ENCODE peak calls at places on chromosomes 12 and 14, in seven cellular contexts. One of them, this sample, is unnamed.
A peak's percentile ranks its signal among the peaks of the same experiment; 100 is the strongest.

GRCh38 chr14:44404021-44404420 is 103.1 kb downstream of the FSCB start:
- DNase-seq in Panc1: no peak
- DNase-seq in fibroblast of lung: peak; percentile 12
- DNase-seq in transverse colon: peak; percentile 8
- DNase-seq in lower leg skin: no peak
- DNase-seq in fibroblast of pulmonary artery: peak; percentile 33
- DNase-seq in PC-9: no peak
- DNase-seq in this sample: no peak

GRCh38 chr12:117901631-117902030 is 67.2 kb downstream of the KSR2 start:
- DNase-seq in lower leg skin: no peak
- DNase-seq in fibroblast of lung: no peak
- DNase-seq in PC-9: no peak
- DNase-seq in Panc1: no peak
- DNase-seq in transverse colon: no peak
- DNase-seq in fibroblast of pulmonary artery: no peak
- DNase-seq in this sample: peak; percentile 51

GRCh38 chr12:20624718-20625117 is 70.4 kb upstream of the SLCO1C1 start:
- DNase-seq in lower leg skin: no peak
- DNase-seq in fibroblast of pulmonary artery: peak; percentile 62
- DNase-seq in Panc1: no peak
- DNase-seq in transverse colon: no peak
- DNase-seq in fibroblast of lung: peak; percentile 35
- DNase-seq in PC-9: no peak
- DNase-seq in this sample: no peak

GRCh38 chr12:93377252-93377542 is 528 bp upstream of the NUDT4 start:
- DNase-seq in PC-9: no peak
- DNase-seq in fibroblast of lung: no peak
- DNase-seq in fibroblast of pulmonary artery: no peak
- DNase-seq in lower leg skin: no peak
- DNase-seq in Panc1: no peak
- DNase-seq in transverse colon: no peak
- DNase-seq in this sample: no peak

GRCh38 chr12:29200586-29200985 is 51.5 kb downstream of the FAR2 start:
- DNase-seq in lower leg skin: no peak
- DNase-seq in transverse colon: no peak
- DNase-seq in fibroblast of lung: no peak
- DNase-seq in Panc1: no peak
- DNase-seq in fibroblast of pulmonary artery: no peak
- DNase-seq in PC-9: no peak
- DNase-seq in this sample: no peak

GRCh38 chr12:25054076-25054782 is 105.3 kb upstream of the BCAT1 start:
- DNase-seq in Panc1: no peak
- DNase-seq in PC-9: no peak
- DNase-seq in transverse colon: no peak
- DNase-seq in fibroblast of lung: peak; percentile 23
- DNase-seq in fibroblast of pulmonary artery: no peak
- DNase-seq in lower leg skin: no peak
- DNase-seq in this sample: no peak

GRCh38 chr14:64685364-64686130 is 18.7 kb upstream of the PLEKHG3 start:
- DNase-seq in fibroblast of lung: no peak
- DNase-seq in transverse colon: no peak
- DNase-seq in PC-9: no peak
- DNase-seq in lower leg skin: no peak
- DNase-seq in Panc1: no peak
- DNase-seq in fibroblast of pulmonary artery: no peak
- DNase-seq in this sample: no peak

GRCh38 chr14:79601579-79601978 is 609.7 kb downstream of the DIO2 start:
- DNase-seq in lower leg skin: no peak
- DNase-seq in fibroblast of pulmonary artery: no peak
- DNase-seq in Panc1: no peak
- DNase-seq in fibroblast of lung: no peak
- DNase-seq in PC-9: no peak
- DNase-seq in transverse colon: no peak
- DNase-seq in this sample: no peak

GRCh38 chr14:105503296-105503640 is 12.2 kb downstream of the TEDC1 start:
- DNase-seq in transverse colon: no peak
- DNase-seq in fibroblast of pulmonary artery: no peak
- DNase-seq in lower leg skin: no peak
- DNase-seq in PC-9: peak; percentile 10
- DNase-seq in fibroblast of lung: no peak
- DNase-seq in Panc1: no peak
- DNase-seq in this sample: no peak

GRCh38 chr12:79233341-79233761 is 368.8 kb downstream of the SYT1 start:
- DNase-seq in PC-9: no peak
- DNase-seq in Panc1: no peak
- DNase-seq in transverse colon: no peak
- DNase-seq in lower leg skin: no peak
- DNase-seq in fibroblast of pulmonary artery: no peak
- DNase-seq in fibroblast of lung: no peak
- DNase-seq in this sample: no peak

GRCh38 chr12:28191690-28192089 is 1.4 kb downstream of the CCDC91 start:
- DNase-seq in Panc1: no peak
- DNase-seq in fibroblast of pulmonary artery: peak; percentile 39
- DNase-seq in fibroblast of lung: peak; percentile 19
- DNase-seq in transverse colon: peak; percentile 8
- DNase-seq in lower leg skin: no peak
- DNase-seq in PC-9: peak; percentile 52
- DNase-seq in this sample: no peak

GRCh38 chr12:6909421-6910145 is 4.8 kb upstream of the ENO2 start:
- DNase-seq in Panc1: no peak
- DNase-seq in fibroblast of lung: no peak
- DNase-seq in PC-9: no peak
- DNase-seq in fibroblast of pulmonary artery: no peak
- DNase-seq in lower leg skin: no peak
- DNase-seq in transverse colon: no peak
- DNase-seq in this sample: no peak

GRCh38 chr14:63852817-63853730 is at the start of gene SYNE2:
- DNase-seq in PC-9: peak; percentile 52
- DNase-seq in transverse colon: peak; percentile 86
- DNase-seq in fibroblast of lung: peak; percentile 74
- DNase-seq in fibroblast of pulmonary artery: peak; percentile 77
- DNase-seq in lower leg skin: peak; percentile 55
- DNase-seq in Panc1: no peak
- DNase-seq in this sample: peak; percentile 80

GRCh38 chr12:127926004-127926403 is 341.0 kb upstream of the TMEM132C start:
- DNase-seq in fibroblast of pulmonary artery: peak; percentile 14
- DNase-seq in fibroblast of lung: peak; percentile 46
- DNase-seq in lower leg skin: no peak
- DNase-seq in transverse colon: peak; percentile 25
- DNase-seq in PC-9: no peak
- DNase-seq in Panc1: no peak
- DNase-seq in this sample: no peak

GRCh38 chr12:27163048-27163715 is 80.8 kb upstream of the C12orf71 start:
- DNase-seq in Panc1: peak; percentile 95
- DNase-seq in fibroblast of pulmonary artery: no peak
- DNase-seq in transverse colon: no peak
- DNase-seq in fibroblast of lung: peak; percentile 81
- DNase-seq in lower leg skin: no peak
- DNase-seq in PC-9: no peak
- DNase-seq in this sample: no peak

GRCh38 chr14:64324461-64325255 is 30.5 kb upstream of the ESR2 start:
- DNase-seq in transverse colon: no peak
- DNase-seq in fibroblast of lung: peak; percentile 83
- DNase-seq in lower leg skin: no peak
- DNase-seq in Panc1: no peak
- DNase-seq in fibroblast of pulmonary artery: peak; percentile 42
- DNase-seq in PC-9: peak; percentile 47
- DNase-seq in this sample: no peak

GRCh38 chr14:71143391-71144290 is 236.4 kb downstream of the PCNX1 start:
- DNase-seq in fibroblast of lung: peak; percentile 94
- DNase-seq in lower leg skin: no peak
- DNase-seq in PC-9: peak; percentile 99
- DNase-seq in Panc1: no peak
- DNase-seq in fibroblast of pulmonary artery: peak; percentile 95
- DNase-seq in transverse colon: no peak
- DNase-seq in this sample: no peak

GRCh38 chr12:31491819-31492598 is 98.9 kb downstream of the DENND5B start:
- DNase-seq in transverse colon: no peak
- DNase-seq in PC-9: peak; percentile 90
- DNase-seq in fibroblast of pulmonary artery: peak; percentile 83
- DNase-seq in Panc1: peak; percentile 77
- DNase-seq in lower leg skin: no peak
- DNase-seq in fibroblast of lung: peak; percentile 94
- DNase-seq in this sample: peak; percentile 20

GRCh38 chr14:54570651-54571415 is 3.9 kb downstream of the SAMD4A start:
- DNase-seq in Panc1: no peak
- DNase-seq in transverse colon: no peak
- DNase-seq in fibroblast of lung: peak; percentile 92
- DNase-seq in PC-9: peak; percentile 81
- DNase-seq in fibroblast of pulmonary artery: peak; percentile 82
- DNase-seq in lower leg skin: no peak
- DNase-seq in this sample: no peak

GRCh38 chr12:57864382-57864781 is 17.9 kb upstream of the CTDSP2 start:
- DNase-seq in transverse colon: no peak
- DNase-seq in PC-9: no peak
- DNase-seq in lower leg skin: no peak
- DNase-seq in Panc1: no peak
- DNase-seq in fibroblast of lung: peak; percentile 24
- DNase-seq in fibroblast of pulmonary artery: no peak
- DNase-seq in this sample: peak; percentile 10

GRCh38 chr12:84912191-84913142 is at the start of gene SLC6A15:
- DNase-seq in PC-9: no peak
- DNase-seq in fibroblast of lung: peak; percentile 74
- DNase-seq in lower leg skin: peak; percentile 17
- DNase-seq in transverse colon: no peak
- DNase-seq in Panc1: no peak
- DNase-seq in fibroblast of pulmonary artery: peak; percentile 89
- DNase-seq in this sample: no peak

GRCh38 chr12:130752692-130753230 is 36.7 kb upstream of the RIMBP2 start:
- DNase-seq in PC-9: no peak
- DNase-seq in transverse colon: no peak
- DNase-seq in lower leg skin: no peak
- DNase-seq in Panc1: no peak
- DNase-seq in fibroblast of pulmonary artery: no peak
- DNase-seq in fibroblast of lung: no peak
- DNase-seq in this sample: no peak

GRCh38 chr14:37270629-37271028 is 72.9 kb downstream of the MIPOL1 start:
- DNase-seq in PC-9: no peak
- DNase-seq in transverse colon: no peak
- DNase-seq in lower leg skin: no peak
- DNase-seq in fibroblast of pulmonary artery: no peak
- DNase-seq in Panc1: no peak
- DNase-seq in fibroblast of lung: no peak
- DNase-seq in this sample: no peak

GRCh38 chr12:122964439-122965257 is 1.6 kb downstream of the ABCB9 start:
- DNase-seq in fibroblast of pulmonary artery: no peak
- DNase-seq in fibroblast of lung: no peak
- DNase-seq in lower leg skin: no peak
- DNase-seq in transverse colon: no peak
- DNase-seq in PC-9: no peak
- DNase-seq in Panc1: no peak
- DNase-seq in this sample: no peak
- H3K4me3 ChIP-seq in fibroblast of pulmonary artery: no peak overlapping the region
- H3K4me3 ChIP-seq in fibroblast of lung: no peak overlapping the region
- H3K4me3 ChIP-seq in lower leg skin: no peak overlapping the region
- H3K4me3 ChIP-seq in transverse colon: no peak overlapping the region
- H3K4me3 ChIP-seq in PC-9: no peak overlapping the region
- H3K4me3 ChIP-seq in Panc1: peak overlapping the region; percentile 83
- H3K4me3 ChIP-seq in this sample: no peak overlapping the region

DNA sequence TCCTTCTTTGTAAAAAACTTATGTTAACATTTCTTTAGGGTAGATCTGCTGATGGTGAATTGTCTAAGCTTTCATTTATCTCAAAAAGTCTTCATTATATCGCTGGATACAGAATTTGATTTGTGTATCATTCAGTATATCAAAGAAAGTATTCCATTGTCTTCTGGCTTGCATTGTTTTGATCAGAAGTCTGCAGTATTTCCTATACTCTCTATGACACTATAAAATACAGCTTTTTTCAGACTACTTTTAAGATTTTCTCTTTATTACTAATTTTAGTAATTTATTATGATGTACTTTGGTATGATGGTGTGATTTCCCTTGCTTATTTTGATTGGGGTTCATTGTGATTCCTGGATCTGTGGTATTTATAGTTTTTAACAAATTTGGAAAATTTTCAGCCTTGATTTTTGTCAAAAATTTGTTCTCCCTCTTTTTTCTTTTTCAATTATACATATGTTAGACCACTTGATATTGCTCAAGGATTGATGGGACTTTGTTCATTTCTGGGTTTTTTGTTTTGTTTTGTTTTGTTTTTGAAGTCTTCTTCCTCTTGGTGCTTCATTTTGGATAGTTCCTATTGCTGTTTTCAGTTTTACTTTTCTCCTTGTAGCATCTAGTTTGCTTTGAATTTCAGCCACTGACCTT is 176.5 kb downstream of the ZFP36L1 start:
- DNase-seq in lower leg skin: no peak
- DNase-seq in PC-9: peak; percentile 44
- DNase-seq in fibroblast of lung: peak; percentile 40
- DNase-seq in fibroblast of pulmonary artery: peak; percentile 57
- DNase-seq in Panc1: no peak
- DNase-seq in transverse colon: no peak
- DNase-seq in this sample: no peak
- TF ChIP-seq CTCF in lower leg skin: no peak
- TF ChIP-seq CTCF in PC-9: no peak
- TF ChIP-seq CTCF in fibroblast of lung: no peak
- TF ChIP-seq CTCF in fibroblast of pulmonary artery: no peak
- TF ChIP-seq CTCF in Panc1: no peak
- TF ChIP-seq CTCF in transverse colon: no peak
- TF ChIP-seq CTCF in this sample: no peak

GRCh38 chr12:120798696-120799095 is 73.1 kb downstream of the ACADS start:
- DNase-seq in transverse colon: no peak
- DNase-seq in lower leg skin: no peak
- DNase-seq in PC-9: no peak
- DNase-seq in fibroblast of pulmonary artery: no peak
- DNase-seq in Panc1: no peak
- DNase-seq in fibroblast of lung: no peak
- DNase-seq in this sample: no peak
- H3K4me3 ChIP-seq in transverse colon: no peak overlapping the region
- H3K4me3 ChIP-seq in lower leg skin: no peak overlapping the region
- H3K4me3 ChIP-seq in PC-9: no peak overlapping the region
- H3K4me3 ChIP-seq in fibroblast of pulmonary artery: no peak overlapping the region
- H3K4me3 ChIP-seq in Panc1: no peak overlapping the region
- H3K4me3 ChIP-seq in fibroblast of lung: no peak overlapping the region
- H3K4me3 ChIP-seq in this sample: no peak overlapping the region

DNA sequence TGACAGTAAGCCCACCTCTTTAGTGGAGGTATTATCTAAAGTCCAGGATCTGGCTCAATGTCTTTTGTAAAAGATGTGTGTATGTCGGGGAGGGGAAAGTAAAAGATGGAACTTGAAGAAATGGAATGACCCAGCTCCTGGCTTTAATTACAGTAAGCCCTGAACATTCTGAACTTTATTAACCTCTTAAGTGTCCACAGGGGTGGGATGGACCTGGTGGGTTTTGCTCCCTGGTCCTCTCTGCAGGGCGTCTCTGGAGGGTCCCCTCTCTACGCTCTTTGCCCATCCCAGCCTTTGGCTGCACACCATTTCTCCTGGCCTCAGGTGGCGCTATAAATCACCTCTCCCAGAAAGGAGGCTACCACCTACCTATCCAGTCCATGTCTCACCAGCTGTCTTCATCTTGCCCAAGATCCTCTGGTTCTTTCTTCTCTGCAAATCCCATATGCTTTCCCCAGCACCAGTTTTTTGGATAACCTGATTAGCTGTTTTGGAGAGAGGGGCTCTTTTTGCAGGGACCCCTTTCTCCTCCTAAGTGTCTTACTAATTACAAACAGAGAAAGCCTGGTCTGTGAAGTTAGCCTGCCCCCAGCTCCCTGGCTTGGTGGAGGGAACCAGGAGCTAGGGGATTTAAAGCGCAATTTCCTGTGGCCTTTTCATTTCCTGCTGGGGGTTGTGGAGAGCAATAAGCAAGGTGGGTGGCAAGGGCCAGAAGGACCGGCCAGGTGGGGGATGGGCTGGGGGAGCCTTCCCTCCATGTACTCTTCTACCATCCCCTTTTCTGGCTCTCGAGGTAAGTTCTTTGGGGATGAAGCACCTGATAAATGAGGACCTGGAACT is 3.9 kb upstream of the CISTR start:
- DNase-seq in fibroblast of lung: no peak
- DNase-seq in PC-9: no peak
- DNase-seq in fibroblast of pulmonary artery: no peak
- DNase-seq in transverse colon: no peak
- DNase-seq in Panc1: no peak
- DNase-seq in lower leg skin: no peak
- DNase-seq in this sample: no peak
- TF ChIP-seq CTCF in fibroblast of lung: no peak
- TF ChIP-seq CTCF in PC-9: no peak
- TF ChIP-seq CTCF in fibroblast of pulmonary artery: no peak
- TF ChIP-seq CTCF in transverse colon: no peak
- TF ChIP-seq CTCF in Panc1: peak; percentile 60
- TF ChIP-seq CTCF in lower leg skin: no peak
- TF ChIP-seq CTCF in this sample: no peak

This sample was measured in prostate gland.